ENCODE peak calls at places on chromosomes 4 and X, in eight cellular contexts. K, A, O, N, L, P, J and X are unnamed samples.

GRCh38 chrX:34063616-34064015 is 68.5 kb downstream of the FAM47A start:
- DNase-seq in P (no peak), N (no peak), J (no peak), K (no peak), L (no peak), O (no peak), A (no peak), X (no peak)

GRCh38 chr4:8838911-8839431 is 32.7 kb downstream of the HMX1 start:
- DNase-seq in P (no peak), A (no peak), O (no peak), L (no peak), N (no peak), J (no peak), K (no peak), X (no peak)

GRCh38 chr4:156322592-156322991 is 368.9 kb upstream of the CTSO start:
- DNase-seq in J (no peak), A (peak), O (peak), K (no peak), L (peak), N (no peak), P (no peak), X (peak)

GRCh38 chr4:68346461-68346860 is 3.4 kb downstream of the YTHDC1 start:
- DNase-seq in A (peak), J (no peak), K (no peak), P (no peak), O (peak), L (no peak), N (no peak), X (no peak)

GRCh38 chr4:173827707-173828106 is 297.7 kb upstream of the HAND2 start:
- DNase-seq in N (no peak), O (no peak), J (no peak), A (no peak), K (no peak), P (no peak), L (peak), X (no peak)

GRCh38 chrX:13048265-13048664 is 3.8 kb upstream of the FAM9C start:
- DNase-seq in J (no peak), A (peak), K (no peak), N (no peak), L (no peak), O (no peak), P (no peak), X (no peak)

GRCh38 chrX:50470103-50471031 is at the start of gene DGKK:
- DNase-seq in K (peak), A (no peak), P (no peak), O (no peak), N (no peak), L (peak), J (no peak), X (no peak)

GRCh38 chrX:2325076-2325784 is 175.5 kb downstream of the DHRSX start:
- DNase-seq in P (peak), N (peak), K (no peak), A (peak), L (peak), J (no peak), O (peak), X (peak)

GRCh38 chr4:158025131-158025530 is 147.7 kb downstream of the GASK1B start:
- DNase-seq in K (no peak), O (no peak), J (no peak), N (no peak), L (no peak), P (no peak), A (peak), X (no peak)

GRCh38 chr4:162894387-162894786 is 272.3 kb downstream of the NAF1 start:
- DNase-seq in A (no peak), P (no peak), K (no peak), L (no peak), O (no peak), N (no peak), J (no peak), X (no peak)

GRCh38 chr4:94676910-94677309 is 80.8 kb upstream of the BMPR1B start:
- DNase-seq in K (no peak), L (no peak), P (no peak), N (no peak), A (no peak), O (peak), J (no peak), X (no peak)

GRCh38 chr4:186845137-186845842 is 121.6 kb upstream of the FAT1 start:
- DNase-seq in J (no peak), L (peak), K (no peak), A (peak), O (peak), P (peak), N (peak), X (peak)

GRCh38 chrX:22392176-22392814 is 119.6 kb downstream of the CBLL2 start:
- DNase-seq in K (no peak), A (no peak), J (no peak), P (no peak), O (peak), L (no peak), N (no peak), X (no peak)

GRCh38 chr4:140152760-140153418 is 1.1 kb downstream of the MAML3 start:
- DNase-seq in P (peak), N (no peak), J (peak), K (peak), A (peak), O (peak), L (peak), X (no peak)

DNA sequence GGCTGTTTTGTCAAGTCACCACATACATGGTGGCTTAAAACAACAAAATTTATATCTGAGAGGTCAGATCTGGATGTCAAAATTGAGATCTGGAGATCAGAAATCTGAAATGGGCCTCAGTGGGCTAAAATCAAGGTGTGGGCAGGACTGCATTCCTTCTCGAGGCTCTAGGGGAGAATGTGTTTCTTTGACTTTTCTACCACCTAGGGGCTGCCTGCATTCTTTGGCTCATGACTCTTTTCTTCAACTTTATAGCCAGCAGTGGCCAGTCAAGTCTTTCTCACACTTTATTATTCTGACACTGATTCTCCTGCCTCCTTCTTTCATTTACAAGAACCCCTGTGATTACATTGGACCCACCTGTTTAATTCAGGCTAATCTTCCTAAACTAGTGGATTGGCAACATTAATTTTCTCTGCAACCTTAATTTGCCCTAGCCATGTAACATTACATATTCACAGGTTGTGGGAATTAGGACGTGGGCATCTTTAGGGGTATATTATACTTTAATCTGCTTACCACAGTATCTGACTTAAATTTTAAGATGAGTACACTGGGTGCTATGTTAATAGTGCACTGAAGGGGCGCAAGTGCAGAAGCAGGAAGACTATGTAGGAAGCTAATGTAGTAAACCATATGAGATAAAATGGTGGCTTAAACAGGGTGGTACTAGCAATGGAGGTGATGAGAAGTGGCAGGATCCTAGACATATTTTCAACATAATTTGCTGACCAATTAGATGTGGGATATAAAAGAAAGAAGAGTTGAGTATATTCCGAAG is 188.0 kb downstream of the SLC4A4 start:
- DNase-seq in K (no peak), N (no peak), A (no peak), J (peak), O (no peak), L (no peak), P (no peak), X (no peak)
- TF ChIP-seq CTCF in K (no peak), N (no peak), A (no peak), J (peak), O (no peak), L (no peak), P (no peak), X (peak)

GRCh38 chr4:169250796-169251195 is 20.0 kb downstream of the SH3RF1 start:
- DNase-seq in L (no peak), N (no peak), K (no peak), A (no peak), P (no peak), J (no peak), O (no peak), X (no peak)

GRCh38 chr4:169249214-169249973 is 21.4 kb downstream of the SH3RF1 start:
- DNase-seq in K (no peak), L (no peak), A (no peak), P (no peak), N (no peak), O (peak), J (no peak), X (no peak)

GRCh38 chr4:169251291-169252235 is 19.2 kb downstream of the SH3RF1 start:
- DNase-seq in A (peak), K (no peak), P (no peak), L (no peak), J (no peak), N (no peak), O (peak), X (no peak)

GRCh38 chr4:169246957-169247396 is 23.8 kb downstream of the SH3RF1 start:
- DNase-seq in O (no peak), L (no peak), P (no peak), N (no peak), K (no peak), A (no peak), J (no peak), X (no peak)

GRCh38 chr4:169248645-169249044 is 22.1 kb downstream of the SH3RF1 start:
- DNase-seq in L (no peak), P (no peak), O (no peak), J (no peak), N (no peak), A (no peak), K (no peak), X (no peak)
- TF ChIP-seq CTCF in L (no peak), P (no peak), O (no peak), J (no peak), N (no peak), A (no peak), K (no peak), X (no peak)

GRCh38 chr4:48064349-48064748 is 47.8 kb downstream of the NIPAL1 start:
- DNase-seq in A (no peak), P (no peak), O (no peak), N (no peak), J (no peak), L (no peak), K (no peak), X (no peak)

DNA sequence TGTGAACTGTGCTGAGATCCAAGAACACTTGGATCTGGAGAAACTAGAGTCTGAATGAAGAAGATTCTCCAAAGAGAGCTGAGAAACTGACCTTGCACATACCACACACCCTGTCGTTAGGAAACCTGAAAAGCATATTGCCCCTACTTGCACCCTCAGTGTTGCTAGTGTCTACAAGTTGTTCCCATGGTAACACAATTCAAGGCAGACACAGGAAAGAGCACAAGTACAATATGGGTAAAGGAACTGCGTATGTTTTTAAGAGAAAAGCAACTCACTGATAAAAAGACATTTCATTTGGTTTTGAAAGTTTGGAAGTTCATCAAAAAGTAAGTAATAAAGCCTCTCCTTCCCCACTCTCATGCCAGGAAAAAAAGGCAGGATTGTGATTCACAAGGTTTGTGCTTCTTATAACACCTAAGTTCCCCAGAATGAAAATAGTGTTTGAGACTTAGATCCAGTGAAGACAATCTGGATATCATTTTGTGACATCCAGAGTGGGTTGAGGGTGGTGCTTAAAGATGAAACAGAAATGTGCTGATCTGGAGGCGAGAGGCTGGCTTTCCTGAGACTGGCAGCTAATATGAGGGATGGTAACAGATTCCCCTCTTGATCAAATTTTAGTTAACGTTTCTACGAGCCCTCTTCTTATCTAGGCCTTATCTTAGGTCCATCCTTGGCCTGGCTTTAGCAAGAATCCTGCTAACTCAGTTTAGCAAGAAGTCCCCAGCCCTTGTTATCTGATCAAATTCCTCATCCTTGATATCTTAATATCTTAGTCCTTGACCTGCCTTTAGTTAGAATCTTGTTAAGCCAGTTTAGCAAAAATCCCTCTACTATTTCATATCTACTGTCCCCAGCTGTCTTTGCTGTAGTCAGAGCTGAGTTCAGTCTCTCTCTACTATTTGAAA is 42.3 kb downstream of the NIPAL1 start:
- DNase-seq in N (no peak), L (no peak), J (no peak), K (no peak), A (peak), O (no peak), P (no peak), X (no peak)
- TF ChIP-seq CTCF in N (no peak), L (no peak), J (no peak), K (no peak), A (no peak), O (no peak), P (no peak), X (no peak)

DNA sequence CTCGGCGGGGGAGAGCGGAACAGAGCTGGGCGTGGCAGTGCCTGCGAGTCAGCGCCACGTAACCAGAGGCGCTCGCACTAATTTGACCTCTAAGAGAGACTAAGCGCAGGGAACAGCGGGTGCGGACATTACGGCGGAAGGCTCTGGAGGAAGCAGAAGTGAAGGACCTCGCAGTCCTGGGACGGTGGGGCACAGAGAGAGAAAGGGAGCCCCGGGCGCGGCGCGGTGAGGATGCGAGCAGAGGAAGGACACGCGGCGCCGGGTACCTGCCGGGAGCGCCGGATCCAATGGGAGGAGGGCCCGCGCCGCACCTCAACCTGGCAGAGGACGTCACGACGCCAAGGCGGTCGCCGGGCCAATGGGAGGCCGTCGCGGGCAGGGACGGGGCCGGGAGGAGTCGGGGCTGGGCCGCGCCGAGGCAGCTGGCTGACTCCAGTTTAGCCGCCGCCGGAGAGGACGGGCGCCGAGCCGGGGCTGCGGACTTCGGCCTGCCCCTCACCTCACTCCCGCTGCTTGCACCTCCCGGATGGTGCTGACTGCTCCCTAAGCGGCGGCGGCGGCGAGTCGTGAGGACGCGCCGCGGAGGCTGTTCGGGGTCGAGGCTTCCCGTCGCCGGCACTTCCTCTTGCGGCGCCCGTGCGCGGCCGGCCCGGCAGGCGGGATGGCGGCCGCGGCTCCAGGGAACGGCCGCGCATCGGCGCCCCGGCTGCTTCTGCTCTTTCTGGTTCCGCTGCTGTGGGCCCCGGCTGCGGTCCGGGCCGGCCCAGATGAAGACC is at the start of gene TMEM165:
- DNase-seq in O (peak), A (peak), J (peak), K (peak), L (peak), N (no peak), P (peak), X (no peak)
- TF ChIP-seq CTCF in O (no peak), A (no peak), J (no peak), K (no peak), L (no peak), N (no peak), P (no peak), X (no peak)

DNA sequence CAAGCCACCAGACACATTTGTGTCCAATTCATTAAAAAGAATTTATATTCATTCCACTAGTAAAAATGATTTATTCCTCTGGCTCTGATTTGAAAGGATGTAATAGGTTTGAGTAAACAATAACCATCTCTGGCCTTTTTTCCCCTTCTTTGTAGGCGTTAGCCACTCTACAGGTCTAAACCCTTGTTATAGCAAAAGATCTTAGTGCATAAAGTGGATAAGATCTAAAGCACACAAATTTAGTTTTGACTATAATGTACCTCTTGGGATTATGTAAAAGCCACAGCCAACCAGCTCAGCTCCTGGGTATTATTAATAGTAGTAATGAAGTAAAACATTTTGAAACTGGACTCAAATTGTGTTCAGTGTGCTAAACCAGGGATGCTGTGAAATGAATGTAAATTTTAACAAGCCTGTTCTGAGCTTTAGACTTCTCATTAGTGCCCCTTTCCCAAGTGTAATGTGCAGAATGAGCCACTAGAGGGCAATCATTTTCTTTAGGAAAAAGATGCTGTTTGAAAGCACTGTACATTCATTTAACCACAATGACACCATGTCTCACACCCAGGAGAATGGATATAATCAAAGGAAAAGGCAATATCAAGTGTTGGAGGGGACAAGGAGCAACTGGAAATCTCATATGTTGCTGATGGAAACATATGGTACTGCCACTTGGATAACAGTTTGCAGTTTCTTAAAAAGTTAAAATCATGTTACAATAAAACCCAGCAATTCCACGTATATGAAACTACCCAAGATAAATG is 69.7 kb downstream of the KLHL8 start:
- DNase-seq in P (no peak), N (peak), J (peak), L (peak), A (peak), O (peak), K (peak), X (peak)
- TF ChIP-seq CTCF in P (peak), N (peak), J (peak), L (peak), A (peak), O (peak), K (peak), X (peak)

GRCh38 chr4:4992833-4993232 is 26.4 kb downstream of the CYTL1 start:
- DNase-seq in A (no peak), P (no peak), O (no peak), N (no peak), K (no peak), J (no peak), L (no peak), X (no peak)

GRCh38 chr4:4991541-4992099 is 27.6 kb downstream of the CYTL1 start:
- DNase-seq in N (no peak), L (no peak), P (no peak), O (no peak), K (no peak), A (no peak), J (no peak), X (no peak)

GRCh38 chr4:4994312-4995097 is 24.8 kb downstream of the CYTL1 start:
- DNase-seq in A (no peak), K (no peak), L (no peak), P (no peak), J (no peak), O (no peak), N (no peak), X (no peak)

GRCh38 chr4:4995103-4995761 is 24.0 kb downstream of the CYTL1 start:
- DNase-seq in P (peak), A (peak), O (peak), L (peak), K (peak), J (peak), N (peak), X (no peak)

GRCh38 chr4:4995866-4996265 is 23.4 kb downstream of the CYTL1 start:
- DNase-seq in K (no peak), O (peak), L (peak), J (no peak), P (no peak), A (no peak), N (peak), X (no peak)
- TF ChIP-seq CTCF in K (no peak), O (no peak), L (no peak), J (no peak), P (no peak), A (no peak), N (no peak), X (no peak)

GRCh38 chr4:143338313-143338712 is 1.6 kb downstream of the GAB1 start:
- DNase-seq in N (no peak), L (no peak), A (no peak), P (no peak), O (no peak), K (no peak), J (no peak), X (no peak)

GRCh38 chr4:143335979-143336827 is 473 bp upstream of the GAB1 start:
- DNase-seq in P (peak), N (peak), A (peak), J (peak), L (peak), O (peak), K (peak), X (no peak)

GRCh38 chr4:143339497-143339896 is 2.8 kb downstream of the GAB1 start:
- DNase-seq in P (no peak), J (no peak), A (no peak), N (no peak), O (no peak), K (no peak), L (no peak), X (no peak)

GRCh38 chr4:143337600-143338287 is 1.1 kb downstream of the GAB1 start:
- DNase-seq in K (peak), L (peak), A (peak), J (peak), P (peak), O (peak), N (no peak), X (no peak)

GRCh38 chr4:143336828-143337599 is at the start of gene GAB1:
- DNase-seq in L (peak), J (peak), N (no peak), O (peak), P (peak), A (peak), K (peak), X (no peak)
- TF ChIP-seq CTCF in L (no peak), J (no peak), N (no peak), O (no peak), P (peak), A (no peak), K (no peak), X (peak)

GRCh38 chrX:40173662-40174593 is 76.2 kb upstream of the BCOR start:
- DNase-seq in O (peak), L (peak), J (peak), N (no peak), A (no peak), P (peak), K (peak), X (no peak)
- TF ChIP-seq CTCF in O (no peak), L (peak), J (peak), N (no peak), A (no peak), P (no peak), K (no peak), X (no peak)